ENCODE peak calls at places on chromosomes 4 and X, in six cellular contexts. One of them, this sample, is unnamed.

GRCh38 chr4:108596389-108596788 is 24.0 kb upstream of the RPL34 start:
- DNase-seq in sigmoid colon: no peak
- DNase-seq in astrocyte of the spinal cord: no peak
- DNase-seq in MM.1S: no peak
- DNase-seq in AG04450: no peak
- DNase-seq in right lobe of liver: no peak
- DNase-seq in this sample: no peak

GRCh38 chrX:47706575-47706974 is 47.6 kb upstream of the UXT start:
- DNase-seq in sigmoid colon: no peak
- DNase-seq in astrocyte of the spinal cord: peak
- DNase-seq in MM.1S: no peak
- DNase-seq in AG04450: no peak
- DNase-seq in right lobe of liver: no peak
- DNase-seq in this sample: no peak

GRCh38 chrX:121987163-121987562 is 939.8 kb downstream of the GLUD2 start:
- DNase-seq in sigmoid colon: no peak
- DNase-seq in astrocyte of the spinal cord: peak
- DNase-seq in MM.1S: no peak
- DNase-seq in AG04450: no peak
- DNase-seq in right lobe of liver: no peak
- DNase-seq in this sample: no peak

GRCh38 chrX:17697191-17697590 is 40.1 kb upstream of the SCML1 start:
- DNase-seq in sigmoid colon: no peak
- DNase-seq in astrocyte of the spinal cord: no peak
- DNase-seq in MM.1S: peak
- DNase-seq in AG04450: no peak
- DNase-seq in right lobe of liver: no peak
- DNase-seq in this sample: no peak

GRCh38 chr4:55791666-55792065 is 27.9 kb upstream of the EXOC1L start:
- DNase-seq in sigmoid colon: no peak
- DNase-seq in astrocyte of the spinal cord: no peak
- DNase-seq in MM.1S: no peak
- DNase-seq in AG04450: no peak
- DNase-seq in right lobe of liver: no peak
- DNase-seq in this sample: no peak

GRCh38 chr4:8528713-8529112 is 51.5 kb upstream of the GPR78 start:
- DNase-seq in sigmoid colon: no peak
- DNase-seq in astrocyte of the spinal cord: peak
- DNase-seq in MM.1S: no peak
- DNase-seq in AG04450: no peak
- DNase-seq in right lobe of liver: no peak
- DNase-seq in this sample: no peak

GRCh38 chrX:129316461-129316860 is 206.8 kb downstream of the SMARCA1 start:
- DNase-seq in sigmoid colon: no peak
- DNase-seq in astrocyte of the spinal cord: no peak
- DNase-seq in MM.1S: no peak
- DNase-seq in AG04450: no peak
- DNase-seq in right lobe of liver: no peak
- DNase-seq in this sample: no peak

GRCh38 chrX:20038966-20039365 is 48.1 kb upstream of the BCLAF3 start:
- DNase-seq in sigmoid colon: no peak
- DNase-seq in astrocyte of the spinal cord: no peak
- DNase-seq in MM.1S: no peak
- DNase-seq in AG04450: no peak
- DNase-seq in right lobe of liver: no peak
- DNase-seq in this sample: no peak

GRCh38 chr4:186643501-186644315 is 79.9 kb downstream of the FAT1 start:
- DNase-seq in sigmoid colon: no peak
- DNase-seq in astrocyte of the spinal cord: peak
- DNase-seq in MM.1S: no peak
- DNase-seq in AG04450: no peak
- DNase-seq in right lobe of liver: no peak
- DNase-seq in this sample: no peak

GRCh38 chr4:109395694-109396093 is 37.9 kb upstream of the SEC24B start:
- DNase-seq in sigmoid colon: no peak
- DNase-seq in astrocyte of the spinal cord: no peak
- DNase-seq in MM.1S: no peak
- DNase-seq in AG04450: no peak
- DNase-seq in right lobe of liver: no peak
- DNase-seq in this sample: no peak

GRCh38 chr4:165493359-165493758 is 114.6 kb downstream of the CPE start:
- DNase-seq in sigmoid colon: peak
- DNase-seq in astrocyte of the spinal cord: peak
- DNase-seq in MM.1S: peak
- DNase-seq in AG04450: no peak
- DNase-seq in right lobe of liver: peak
- DNase-seq in this sample: no peak

GRCh38 chr4:17597517-17597916 is 16.9 kb upstream of the MED28 start:
- DNase-seq in sigmoid colon: no peak
- DNase-seq in astrocyte of the spinal cord: no peak
- DNase-seq in MM.1S: no peak
- DNase-seq in AG04450: no peak
- DNase-seq in right lobe of liver: no peak
- DNase-seq in this sample: no peak

GRCh38 chr4:150072906-150073714 is 5.1 kb upstream of the DCLK2 start:
- DNase-seq in sigmoid colon: no peak
- DNase-seq in astrocyte of the spinal cord: peak
- DNase-seq in MM.1S: no peak
- DNase-seq in AG04450: peak
- DNase-seq in right lobe of liver: no peak
- DNase-seq in this sample: no peak

GRCh38 chr4:26022346-26022891 is 108.4 kb downstream of the SMIM20 start:
- DNase-seq in sigmoid colon: no peak
- DNase-seq in astrocyte of the spinal cord: peak
- DNase-seq in MM.1S: no peak
- DNase-seq in AG04450: peak
- DNase-seq in right lobe of liver: no peak
- DNase-seq in this sample: no peak
- H3K4me3 ChIP-seq in sigmoid colon: no peak
- H3K4me3 ChIP-seq in astrocyte of the spinal cord: no peak
- H3K4me3 ChIP-seq in MM.1S: no peak
- H3K4me3 ChIP-seq in AG04450: no peak
- H3K4me3 ChIP-seq in right lobe of liver: no peak
- H3K4me3 ChIP-seq in this sample: no peak

GRCh38 chr4:141347738-141348524 is 127.2 kb downstream of the ZNF330 start:
- DNase-seq in sigmoid colon: no peak
- DNase-seq in astrocyte of the spinal cord: no peak
- DNase-seq in MM.1S: peak
- DNase-seq in AG04450: no peak
- DNase-seq in right lobe of liver: no peak
- DNase-seq in this sample: peak

GRCh38 chr4:141348589-141348988 is 127.9 kb downstream of the ZNF330 start:
- DNase-seq in sigmoid colon: no peak
- DNase-seq in astrocyte of the spinal cord: no peak
- DNase-seq in MM.1S: no peak
- DNase-seq in AG04450: no peak
- DNase-seq in right lobe of liver: no peak
- DNase-seq in this sample: no peak

GRCh38 chr4:141350122-141350904 is 129.6 kb downstream of the ZNF330 start:
- DNase-seq in sigmoid colon: peak
- DNase-seq in astrocyte of the spinal cord: peak
- DNase-seq in MM.1S: no peak
- DNase-seq in AG04450: peak
- DNase-seq in right lobe of liver: peak
- DNase-seq in this sample: no peak

GRCh38 chr4:141340458-141340857 is 119.8 kb downstream of the ZNF330 start:
- DNase-seq in sigmoid colon: no peak
- DNase-seq in astrocyte of the spinal cord: no peak
- DNase-seq in MM.1S: no peak
- DNase-seq in AG04450: no peak
- DNase-seq in right lobe of liver: no peak
- DNase-seq in this sample: no peak

GRCh38 chr4:141346144-141346543 is 125.4 kb downstream of the ZNF330 start:
- DNase-seq in sigmoid colon: no peak
- DNase-seq in astrocyte of the spinal cord: peak
- DNase-seq in MM.1S: peak
- DNase-seq in AG04450: peak
- DNase-seq in right lobe of liver: no peak
- DNase-seq in this sample: no peak
- TF ChIP-seq CTCF in sigmoid colon: peak
- TF ChIP-seq CTCF in astrocyte of the spinal cord: peak
- TF ChIP-seq CTCF in MM.1S: peak
- TF ChIP-seq CTCF in AG04450: peak
- TF ChIP-seq CTCF in right lobe of liver: peak
- TF ChIP-seq CTCF in this sample: peak

DNA sequence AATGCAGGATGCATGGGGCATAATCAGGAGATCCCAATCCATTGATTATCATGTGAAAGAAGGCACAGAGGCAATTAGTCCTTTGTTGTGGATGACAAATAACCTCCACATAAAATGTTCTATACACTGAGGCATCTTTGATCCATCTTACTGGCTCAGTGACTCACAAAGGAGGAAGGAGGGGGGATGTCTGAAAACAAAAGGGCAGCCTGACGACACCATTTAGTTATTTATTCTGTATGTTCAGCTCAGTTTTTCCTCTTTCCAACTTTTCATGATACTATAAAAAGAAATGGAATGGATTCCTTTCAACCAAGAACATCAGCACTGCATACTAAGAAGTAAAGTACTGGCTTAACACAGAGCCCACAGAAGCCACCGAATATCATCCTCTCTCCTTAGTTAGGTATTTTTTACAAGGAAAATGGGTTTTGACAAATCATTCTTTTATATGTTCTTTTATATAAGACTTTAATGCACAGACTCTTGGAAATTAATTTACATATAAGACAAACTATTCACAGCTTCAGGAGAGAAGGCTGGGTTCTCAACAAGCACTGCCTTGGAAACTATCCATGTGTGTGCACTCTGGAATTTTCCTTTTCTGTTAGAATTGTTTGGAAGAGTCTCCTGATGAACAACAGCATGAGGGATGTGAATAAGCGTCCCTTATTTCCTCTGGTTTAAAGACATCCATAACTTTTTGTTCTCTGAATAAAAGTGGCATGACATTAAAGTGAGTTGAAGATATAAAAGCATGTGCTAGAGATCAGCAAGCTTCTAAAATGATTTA is 135.6 kb downstream of the TSPAN5 start:
- DNase-seq in sigmoid colon: no peak
- DNase-seq in astrocyte of the spinal cord: peak
- DNase-seq in MM.1S: no peak
- DNase-seq in AG04450: peak
- DNase-seq in right lobe of liver: no peak
- DNase-seq in this sample: no peak
- H3K4me3 ChIP-seq in sigmoid colon: no peak
- H3K4me3 ChIP-seq in astrocyte of the spinal cord: no peak
- H3K4me3 ChIP-seq in MM.1S: no peak
- H3K4me3 ChIP-seq in AG04450: no peak
- H3K4me3 ChIP-seq in right lobe of liver: no peak
- H3K4me3 ChIP-seq in this sample: no peak

GRCh38 chr4:170088686-170089085 is 1.1 kb downstream of the AADAT start:
- DNase-seq in sigmoid colon: no peak
- DNase-seq in astrocyte of the spinal cord: no peak
- DNase-seq in MM.1S: no peak
- DNase-seq in AG04450: no peak
- DNase-seq in right lobe of liver: no peak
- DNase-seq in this sample: no peak

GRCh38 chr4:170091069-170091696 is 1.4 kb upstream of the AADAT start:
- DNase-seq in sigmoid colon: no peak
- DNase-seq in astrocyte of the spinal cord: no peak
- DNase-seq in MM.1S: no peak
- DNase-seq in AG04450: no peak
- DNase-seq in right lobe of liver: no peak
- DNase-seq in this sample: no peak

GRCh38 chr4:170089743-170090666 is at the start of gene AADAT:
- DNase-seq in sigmoid colon: peak
- DNase-seq in astrocyte of the spinal cord: peak
- DNase-seq in MM.1S: peak
- DNase-seq in AG04450: peak
- DNase-seq in right lobe of liver: peak
- DNase-seq in this sample: no peak

GRCh38 chr4:170090667-170091052 is 904 bp upstream of the AADAT start:
- DNase-seq in sigmoid colon: no peak
- DNase-seq in astrocyte of the spinal cord: no peak
- DNase-seq in MM.1S: no peak
- DNase-seq in AG04450: no peak
- DNase-seq in right lobe of liver: no peak
- DNase-seq in this sample: no peak

DNA sequence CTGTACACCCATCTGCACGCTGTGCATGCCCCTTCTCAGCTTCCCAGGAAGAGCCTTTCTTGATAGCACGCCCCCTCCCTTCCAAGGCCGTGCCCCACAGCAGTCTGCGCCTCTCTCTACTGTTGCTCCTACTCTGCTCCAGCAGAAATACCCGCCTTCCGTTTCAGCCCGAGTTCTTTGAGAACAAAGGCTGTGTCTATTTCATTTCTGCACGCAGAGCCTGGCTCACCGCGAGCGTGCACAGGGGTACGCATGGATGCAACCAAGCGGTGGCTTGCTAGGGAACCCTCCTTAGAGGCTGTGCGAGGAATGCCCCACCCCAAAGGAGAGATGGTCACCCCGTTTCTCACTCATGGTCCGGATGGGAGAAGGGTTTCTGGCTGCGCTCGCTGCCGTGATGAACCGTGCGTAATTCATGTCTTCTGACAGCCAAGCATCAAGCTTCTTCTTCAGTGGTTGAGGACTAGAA is 448 bp downstream of the AADAT start:
- DNase-seq in sigmoid colon: no peak
- DNase-seq in astrocyte of the spinal cord: peak
- DNase-seq in MM.1S: no peak
- DNase-seq in AG04450: no peak
- DNase-seq in right lobe of liver: peak
- DNase-seq in this sample: no peak
- TF ChIP-seq CTCF in sigmoid colon: no peak
- TF ChIP-seq CTCF in astrocyte of the spinal cord: no peak
- TF ChIP-seq CTCF in MM.1S: no peak
- TF ChIP-seq CTCF in AG04450: peak
- TF ChIP-seq CTCF in right lobe of liver: no peak
- TF ChIP-seq CTCF in this sample: no peak

GRCh38 chr4:6925357-6925836 is 15.8 kb downstream of the TBC1D14 start:
- DNase-seq in sigmoid colon: peak
- DNase-seq in astrocyte of the spinal cord: no peak
- DNase-seq in MM.1S: no peak
- DNase-seq in AG04450: no peak
- DNase-seq in right lobe of liver: no peak
- DNase-seq in this sample: no peak
- H3K4me3 ChIP-seq in sigmoid colon: no peak
- H3K4me3 ChIP-seq in astrocyte of the spinal cord: no peak
- H3K4me3 ChIP-seq in MM.1S: no peak
- H3K4me3 ChIP-seq in AG04450: no peak
- H3K4me3 ChIP-seq in right lobe of liver: no peak
- H3K4me3 ChIP-seq in this sample: no peak

DNA sequence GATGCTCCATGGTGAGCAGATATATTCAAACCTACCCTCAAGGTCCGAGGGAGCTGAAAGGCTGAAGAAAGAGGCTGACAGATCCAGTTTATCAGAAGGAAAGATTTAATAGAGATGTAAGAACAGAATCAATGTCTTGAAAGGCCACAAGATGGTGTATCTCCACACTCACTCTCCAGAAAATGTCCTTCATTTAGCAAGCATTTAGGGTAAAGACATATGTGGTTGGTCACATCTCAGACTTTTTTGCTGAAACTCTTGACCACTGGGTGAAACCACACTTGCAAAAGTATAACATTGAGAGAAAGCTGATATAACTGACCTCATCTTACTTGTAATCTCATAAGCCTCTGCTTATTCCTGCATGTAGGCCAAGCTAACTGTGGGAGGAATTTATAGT is 745.8 kb upstream of the GALNTL6 start:
- DNase-seq in sigmoid colon: no peak
- DNase-seq in astrocyte of the spinal cord: no peak
- DNase-seq in MM.1S: peak
- DNase-seq in AG04450: no peak
- DNase-seq in right lobe of liver: no peak
- DNase-seq in this sample: no peak
- TF ChIP-seq CTCF in sigmoid colon: no peak
- TF ChIP-seq CTCF in astrocyte of the spinal cord: no peak
- TF ChIP-seq CTCF in MM.1S: no peak
- TF ChIP-seq CTCF in AG04450: no peak
- TF ChIP-seq CTCF in right lobe of liver: no peak
- TF ChIP-seq CTCF in this sample: no peak

GRCh38 chrX:114712466-114712865 is 128.6 kb downstream of the HTR2C start:
- DNase-seq in sigmoid colon: no peak
- DNase-seq in astrocyte of the spinal cord: no peak
- DNase-seq in MM.1S: no peak
- DNase-seq in AG04450: no peak
- DNase-seq in right lobe of liver: no peak
- DNase-seq in this sample: no peak
- H3K4me3 ChIP-seq in sigmoid colon: no peak
- H3K4me3 ChIP-seq in astrocyte of the spinal cord: no peak
- H3K4me3 ChIP-seq in MM.1S: no peak
- H3K4me3 ChIP-seq in AG04450: no peak
- H3K4me3 ChIP-seq in right lobe of liver: no peak
- H3K4me3 ChIP-seq in this sample: no peak

This sample was measured in GM12864.